ENCODE peak calls at places on chromosomes 2 and 18, in four cellular contexts. One of them, this sample, is unnamed.

GRCh38 chr2:237923507-237924163 is 43.2 kb upstream of the UBE2F start:
- DNase-seq in effector memory CD4-positive, alpha-beta T cell: peak; percentile 54
- DNase-seq in AG04450: peak; percentile 23
- DNase-seq in A549: peak; percentile 66
- DNase-seq in this sample: no peak

GRCh38 chr2:99079226-99079625 is 62.3 kb upstream of the C2orf15 start:
- DNase-seq in effector memory CD4-positive, alpha-beta T cell: no peak
- DNase-seq in AG04450: no peak
- DNase-seq in A549: no peak
- DNase-seq in this sample: no peak

GRCh38 chr2:99552529-99552928 is 62.7 kb upstream of the REV1 start:
- DNase-seq in effector memory CD4-positive, alpha-beta T cell: no peak
- DNase-seq in AG04450: no peak
- DNase-seq in A549: no peak
- DNase-seq in this sample: no peak

GRCh38 chr2:42926438-42927333 is 134.3 kb upstream of the HAAO start:
- DNase-seq in effector memory CD4-positive, alpha-beta T cell: no peak
- DNase-seq in AG04450: no peak
- DNase-seq in A549: no peak
- DNase-seq in this sample: no peak

GRCh38 chr2:197599285-197599965 is 76.0 kb downstream of the RFTN2 start:
- DNase-seq in effector memory CD4-positive, alpha-beta T cell: no peak
- DNase-seq in AG04450: peak; percentile 21
- DNase-seq in A549: peak; percentile 76
- DNase-seq in this sample: peak; percentile 29

GRCh38 chr2:66456183-66457041 is 21.5 kb downstream of the MEIS1 start:
- DNase-seq in effector memory CD4-positive, alpha-beta T cell: no peak
- DNase-seq in AG04450: no peak
- DNase-seq in A549: no peak
- DNase-seq in this sample: no peak

GRCh38 chr2:140589273-140589672 is 1541.5 kb downstream of the LRP1B start:
- DNase-seq in effector memory CD4-positive, alpha-beta T cell: no peak
- DNase-seq in AG04450: no peak
- DNase-seq in A549: no peak
- DNase-seq in this sample: no peak

GRCh38 chr2:176085861-176086771 is 2.4 kb upstream of the EVX2 start:
- DNase-seq in effector memory CD4-positive, alpha-beta T cell: no peak
- DNase-seq in AG04450: no peak
- DNase-seq in A549: peak; percentile 55
- DNase-seq in this sample: no peak

GRCh38 chr2:205166749-205167148 is 515.6 kb upstream of the NRP2 start:
- DNase-seq in effector memory CD4-positive, alpha-beta T cell: no peak
- DNase-seq in AG04450: no peak
- DNase-seq in A549: no peak
- DNase-seq in this sample: no peak

GRCh38 chr2:39571197-39571731 is 94.5 kb upstream of the TMEM178A start:
- DNase-seq in effector memory CD4-positive, alpha-beta T cell: no peak
- DNase-seq in AG04450: no peak
- DNase-seq in A549: no peak
- DNase-seq in this sample: no peak

GRCh38 chr18:46333371-46334199 is 229.4 kb downstream of the HAUS1 start:
- DNase-seq in effector memory CD4-positive, alpha-beta T cell: peak; percentile 7
- DNase-seq in AG04450: no peak
- DNase-seq in A549: peak; percentile 31
- DNase-seq in this sample: no peak

GRCh38 chr2:151289972-151290335 is 486 bp upstream of the NMI start:
- DNase-seq in effector memory CD4-positive, alpha-beta T cell: no peak
- DNase-seq in AG04450: no peak
- DNase-seq in A549: peak; percentile 42
- DNase-seq in this sample: peak; percentile 13

GRCh38 chr2:149720615-149721014 is 133.0 kb upstream of the MMADHC start:
- DNase-seq in effector memory CD4-positive, alpha-beta T cell: no peak
- DNase-seq in AG04450: no peak
- DNase-seq in A549: no peak
- DNase-seq in this sample: no peak

GRCh38 chr2:72837171-72837570 is 11.3 kb upstream of the EXOC6B start:
- DNase-seq in effector memory CD4-positive, alpha-beta T cell: no peak
- DNase-seq in AG04450: no peak
- DNase-seq in A549: no peak
- DNase-seq in this sample: no peak

GRCh38 chr2:48417843-48418838 is 111.8 kb upstream of the STON1 start:
- DNase-seq in effector memory CD4-positive, alpha-beta T cell: no peak
- DNase-seq in AG04450: no peak
- DNase-seq in A549: no peak
- DNase-seq in this sample: no peak

GRCh38 chr2:1685957-1686783 is 58.1 kb downstream of the PXDN start:
- DNase-seq in effector memory CD4-positive, alpha-beta T cell: no peak
- DNase-seq in AG04450: no peak
- DNase-seq in A549: no peak
- DNase-seq in this sample: no peak

GRCh38 chr2:211867845-211868361 is 670.7 kb downstream of the ERBB4 start:
- DNase-seq in effector memory CD4-positive, alpha-beta T cell: no peak
- DNase-seq in AG04450: no peak
- DNase-seq in A549: no peak
- DNase-seq in this sample: no peak

GRCh38 chr18:13141209-13141608 is 77.4 kb upstream of the LDLRAD4 start:
- DNase-seq in effector memory CD4-positive, alpha-beta T cell: no peak
- DNase-seq in AG04450: no peak
- DNase-seq in A549: no peak
- DNase-seq in this sample: no peak

GRCh38 chr2:67872481-67872880 is 190.3 kb downstream of the C1D start:
- DNase-seq in effector memory CD4-positive, alpha-beta T cell: no peak
- DNase-seq in AG04450: no peak
- DNase-seq in A549: no peak
- DNase-seq in this sample: no peak

GRCh38 chr2:130759906-130760753 is 4.8 kb downstream of the AMER3 start:
- DNase-seq in effector memory CD4-positive, alpha-beta T cell: no peak
- DNase-seq in AG04450: no peak
- DNase-seq in A549: no peak
- DNase-seq in this sample: no peak

GRCh38 chr2:72745679-72746368 is 80.0 kb downstream of the EXOC6B start:
- DNase-seq in effector memory CD4-positive, alpha-beta T cell: no peak
- DNase-seq in AG04450: peak; percentile 42
- DNase-seq in A549: peak; percentile 87
- DNase-seq in this sample: peak; percentile 54

GRCh38 chr18:5142131-5142530 is 54.9 kb downstream of the AKAIN1 start:
- DNase-seq in effector memory CD4-positive, alpha-beta T cell: no peak
- DNase-seq in AG04450: no peak
- DNase-seq in A549: no peak
- DNase-seq in this sample: no peak

GRCh38 chr2:189702071-189702470 is 27.6 kb downstream of the ANKAR start:
- DNase-seq in effector memory CD4-positive, alpha-beta T cell: no peak
- DNase-seq in AG04450: no peak
- DNase-seq in A549: peak; percentile 4
- DNase-seq in this sample: peak; percentile 5

GRCh38 chr2:107595749-107596148 is 230.9 kb upstream of the RGPD4 start:
- DNase-seq in effector memory CD4-positive, alpha-beta T cell: no peak
- DNase-seq in AG04450: peak; percentile 45
- DNase-seq in A549: peak; percentile 22
- DNase-seq in this sample: no peak

GRCh38 chr18:23563377-23564043 is 22.8 kb downstream of the NPC1 start:
- DNase-seq in effector memory CD4-positive, alpha-beta T cell: no peak
- DNase-seq in AG04450: no peak
- DNase-seq in A549: no peak
- DNase-seq in this sample: no peak

GRCh38 chr2:23649819-23650218 is 264.8 kb downstream of the KLHL29 start:
- DNase-seq in effector memory CD4-positive, alpha-beta T cell: no peak
- DNase-seq in AG04450: no peak
- DNase-seq in A549: no peak
- DNase-seq in this sample: no peak

This sample was measured in SW 1271.